ENCODE peak calls at places on chromosome 13, in nine cellular contexts. Z is stimulated activated CD4-positive, alpha-beta T cell treated with anti-CD3 and anti-CD28 coated beads, Interleukin-1b, Interleukin-23, amount 100 ng/mL, for 1 hour; S is ecto neural progenitor cell; G is NCI-H146; M is ELR; V is iris pigment epithelial cell; P is amygdala; J is stimulated activated naive CD4-positive, alpha-beta T cell; K is RCC 7860. O is an unnamed sample.

GRCh38 chr13:29434217-29434940 is 161.1 kb downstream of the SLC7A1 start:
- DNase-seq in Z (no peak), S (no peak), G (no peak), M (no peak), V (no peak), P (no peak), J (no peak), K (no peak), O (no peak)

GRCh38 chr13:79723462-79724116 is 242.6 kb downstream of the NDFIP2 start:
- DNase-seq in Z (no peak), S (no peak), G (no peak), M (no peak), V (no peak), P (no peak), J (no peak), K (no peak), O (no peak)

GRCh38 chr13:110123041-110123809 is 183.7 kb downstream of the COL4A1 start:
- DNase-seq in Z (no peak), S (peak), G (peak), M (no peak), V (no peak), P (no peak), J (no peak), K (no peak), O (no peak)

GRCh38 chr13:39036212-39036611 is 1.7 kb downstream of the PROSER1 start:
- DNase-seq in Z (no peak), S (no peak), G (peak), M (peak), V (peak), P (no peak), J (no peak), K (no peak), O (peak)

GRCh38 chr13:114111577-114111976 is 20.8 kb downstream of the RASA3 start:
- DNase-seq in Z (no peak), S (no peak), G (no peak), M (peak), V (peak), P (no peak), J (no peak), K (no peak), O (no peak)

GRCh38 chr13:97879646-97880297 is 73.7 kb upstream of the IPO5 start:
- DNase-seq in Z (no peak), S (no peak), G (no peak), M (peak), V (peak), P (no peak), J (no peak), K (peak), O (peak)

GRCh38 chr13:33462109-33462508 is 176.6 kb upstream of the STARD13 start:
- DNase-seq in Z (no peak), S (no peak), G (no peak), M (no peak), V (peak), P (no peak), J (no peak), K (no peak), O (no peak)

GRCh38 chr13:42751693-42752092 is 29.7 kb upstream of the FAM216B start:
- DNase-seq in Z (no peak), S (no peak), G (no peak), M (no peak), V (no peak), P (no peak), J (no peak), K (no peak), O (no peak)

GRCh38 chr13:27171244-27171829 is at the start of gene USP12:
- DNase-seq in Z (peak), S (peak), G (peak), M (peak), V (no peak), P (peak), J (peak), K (no peak), O (no peak)

GRCh38 chr13:20161275-20161950 is 561 bp upstream of the GJA3 start:
- DNase-seq in Z (no peak), S (no peak), G (no peak), M (peak), V (no peak), P (no peak), J (peak), K (no peak), O (no peak)

GRCh38 chr13:113105032-113105993 is at the start of gene F7:
- DNase-seq in Z (no peak), S (no peak), G (peak), M (no peak), V (peak), P (no peak), J (no peak), K (no peak), O (peak)

GRCh38 chr13:20997301-20998061 is 63.9 kb downstream of the LATS2 start:
- DNase-seq in Z (no peak), S (no peak), G (no peak), M (peak), V (peak), P (no peak), J (no peak), K (peak), O (peak)

O was measured in PC-3.